ENCODE peak calls at places on chromosomes 12 and 14, in four cellular contexts. R, X, Y and U are unnamed samples.

GRCh38 chr12:80472912-80473500 is 29.0 kb downstream of the PTPRQ start:
- DNase-seq in R (peak; percentile 69), X (peak; percentile 61), Y (peak; percentile 62), U (peak; percentile 72)

GRCh38 chr14:68145036-68145435 is 325.5 kb downstream of the RAD51B start:
- DNase-seq in R (no peak), X (no peak), Y (no peak), U (no peak)

GRCh38 chr12:10288989-10289388 is 18.7 kb upstream of the KLRD1 start:
- DNase-seq in R (no peak), X (no peak), Y (no peak), U (no peak)

GRCh38 chr12:126163984-126164383 is 1098.7 kb downstream of the AACS start:
- DNase-seq in R (no peak), X (no peak), Y (no peak), U (no peak)

GRCh38 chr14:103104654-103105511 is 10.4 kb downstream of the EXOC3L4 start:
- DNase-seq in R (peak; percentile 55), X (peak; percentile 77), Y (peak; percentile 62), U (peak; percentile 41)

GRCh38 chr12:27841392-27841882 is 61.4 kb upstream of the MANSC4 start:
- DNase-seq in R (peak; percentile 15), X (no peak), Y (peak; percentile 57), U (peak; percentile 55)

GRCh38 chr12:66623455-66623854 is 55.4 kb downstream of the GRIP1 start:
- DNase-seq in R (peak; percentile 6), X (no peak), Y (peak; percentile 32), U (no peak)

GRCh38 chr14:90300649-90301048 is 31.1 kb downstream of the NRDE2 start:
- DNase-seq in R (peak; percentile 40), X (no peak), Y (no peak), U (no peak)

GRCh38 chr12:790608-791007 is 38.2 kb downstream of the WNK1 start:
- DNase-seq in R (no peak), X (no peak), Y (no peak), U (no peak)

GRCh38 chr14:88189840-88190191 is 133.3 kb downstream of the KCNK10 start:
- DNase-seq in R (no peak), X (no peak), Y (no peak), U (no peak)

GRCh38 chr14:105537580-105538474 is 11.4 kb downstream of the TMEM121 start:
- DNase-seq in R (peak; percentile 38), X (peak; percentile 40), Y (peak; percentile 19), U (no peak)

GRCh38 chr12:51246254-51246853 is 7.7 kb downstream of the DAZAP2 start:
- DNase-seq in R (peak; percentile 21), X (no peak), Y (no peak), U (peak; percentile 53)

GRCh38 chr14:94120667-94121335 is 8.6 kb downstream of the IFI27L2 start:
- DNase-seq in R (peak; percentile 86), X (no peak), Y (peak; percentile 81), U (peak; percentile 79)

GRCh38 chr14:93051600-93052546 is 63.9 kb downstream of the ITPK1 start:
- DNase-seq in R (no peak), X (peak; percentile 40), Y (no peak), U (no peak)

GRCh38 chr12:64650762-64651161 is 40.5 kb downstream of the RASSF3 start:
- DNase-seq in R (no peak), X (no peak), Y (no peak), U (peak; percentile 26)

GRCh38 chr12:46801293-46801692 is 24.5 kb downstream of the SLC38A4 start:
- DNase-seq in R (no peak), X (no peak), Y (no peak), U (no peak)

DNA sequence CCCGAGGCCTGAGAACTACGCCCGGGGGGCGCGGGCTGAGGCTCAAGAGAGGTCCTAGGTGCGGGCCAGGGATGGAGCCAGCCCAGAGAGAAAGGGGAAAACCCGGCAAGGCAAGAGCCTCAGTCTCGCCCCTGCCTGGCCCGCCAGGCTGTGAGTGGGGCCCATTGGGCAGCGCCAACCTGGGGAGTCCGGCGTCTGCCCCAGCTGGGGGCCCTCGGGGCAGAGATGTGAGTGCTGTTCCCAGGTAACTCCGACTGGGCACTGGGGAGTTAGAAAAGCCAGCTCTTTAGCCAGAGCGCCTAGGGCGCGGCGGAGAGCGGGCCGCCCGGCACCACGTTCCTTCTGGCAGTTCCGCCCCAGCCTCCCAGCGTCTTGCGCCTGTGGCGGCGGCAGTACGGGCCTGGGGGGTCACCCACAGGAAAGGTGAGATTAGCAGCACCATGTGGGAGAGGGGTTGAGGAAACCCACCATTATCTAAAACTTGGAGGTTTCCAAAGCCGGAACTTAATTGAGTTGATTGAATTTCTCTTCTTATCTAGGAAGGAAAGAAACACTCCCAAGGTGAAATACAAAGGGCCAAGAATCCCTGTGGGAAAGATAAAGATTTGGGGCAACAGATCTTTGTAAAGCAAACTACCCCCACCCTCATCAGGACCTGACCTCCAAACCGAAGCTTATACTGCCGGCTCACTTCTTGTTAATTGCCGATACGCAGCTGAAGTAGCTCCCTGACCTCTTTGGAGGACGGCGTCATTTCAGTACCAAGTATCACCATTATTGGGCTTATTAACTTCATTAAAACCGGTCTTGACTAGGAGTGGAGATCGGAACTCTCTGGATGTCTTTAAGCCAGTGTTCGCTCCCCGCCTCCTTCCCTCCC is 11.6 kb downstream of the OTX2 start:
- DNase-seq in R (no peak), X (peak; percentile 82), Y (no peak), U (no peak)
- TF ChIP-seq EZH2 in R (no peak), X (peak; percentile 62), Y (no peak), U (peak; percentile 28)

DNA sequence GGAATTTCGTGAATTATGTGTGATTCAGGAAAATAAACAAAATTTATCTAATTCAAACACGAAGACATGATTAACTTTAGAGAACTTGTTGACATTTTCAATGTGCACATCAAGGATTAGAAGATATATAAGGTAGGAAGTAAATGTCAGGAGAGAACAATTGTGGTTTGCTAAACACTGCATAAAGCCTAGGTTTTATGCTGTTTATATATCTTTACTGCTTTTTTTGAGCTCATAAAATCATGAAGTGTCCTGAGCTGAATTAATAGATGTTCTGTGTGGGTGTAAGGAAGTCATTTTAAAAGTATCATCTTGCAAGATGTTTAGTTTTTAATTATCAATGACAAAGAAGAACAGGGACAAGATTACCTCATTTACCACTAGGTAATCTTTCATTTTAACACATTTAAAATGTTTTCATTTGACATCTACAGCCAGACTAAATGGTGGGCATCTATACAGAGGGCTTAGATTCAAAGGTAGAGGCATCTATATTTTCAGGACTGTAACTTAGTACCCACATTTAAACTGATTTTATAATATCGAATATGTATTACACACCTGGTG is 382.8 kb downstream of the ADAMTS20 start:
- DNase-seq in R (no peak), X (no peak), Y (no peak), U (peak; percentile 32)
- H2AFZ ChIP-seq in R (peak overlapping the region; percentile 41), X (no peak overlapping the region), Y (no peak overlapping the region), U (no peak overlapping the region)

GRCh38 chr14:75150150-75150549 is 23.3 kb upstream of the NEK9 start:
- DNase-seq in R (peak; percentile 30), X (no peak), Y (no peak), U (no peak)

GRCh38 chr14:75144944-75145343 is 18.1 kb upstream of the NEK9 start:
- DNase-seq in R (no peak), X (no peak), Y (no peak), U (no peak)

GRCh38 chr14:75143761-75144527 is 17.1 kb upstream of the NEK9 start:
- DNase-seq in R (no peak), X (no peak), Y (no peak), U (no peak)

GRCh38 chr14:75142494-75142893 is 15.6 kb upstream of the NEK9 start:
- DNase-seq in R (no peak), X (no peak), Y (no peak), U (no peak)

GRCh38 chr14:75147423-75148071 is 20.7 kb upstream of the NEK9 start:
- DNase-seq in R (peak; percentile 84), X (peak; percentile 72), Y (peak; percentile 95), U (peak; percentile 91)
- H3K79me2 ChIP-seq in R (peaks cover 98% of the 10 kb centered on the region), X (peaks cover 62% of the 10 kb centered on the region), Y (peaks cover 77% of the 10 kb centered on the region), U (peaks cover 72% of the 10 kb centered on the region)

GRCh38 chr12:130688027-130688778 is 27.9 kb downstream of the RIMBP2 start:
- DNase-seq in R (no peak), X (no peak), Y (no peak), U (no peak)

GRCh38 chr12:130685850-130686249 is 30.2 kb downstream of the RIMBP2 start:
- DNase-seq in R (no peak), X (no peak), Y (no peak), U (no peak)

GRCh38 chr12:130685250-130685649 is 30.8 kb downstream of the RIMBP2 start:
- DNase-seq in R (no peak), X (no peak), Y (no peak), U (no peak)

GRCh38 chr12:130687190-130687589 is 28.9 kb downstream of the RIMBP2 start:
- DNase-seq in R (no peak), X (no peak), Y (no peak), U (no peak)

DNA sequence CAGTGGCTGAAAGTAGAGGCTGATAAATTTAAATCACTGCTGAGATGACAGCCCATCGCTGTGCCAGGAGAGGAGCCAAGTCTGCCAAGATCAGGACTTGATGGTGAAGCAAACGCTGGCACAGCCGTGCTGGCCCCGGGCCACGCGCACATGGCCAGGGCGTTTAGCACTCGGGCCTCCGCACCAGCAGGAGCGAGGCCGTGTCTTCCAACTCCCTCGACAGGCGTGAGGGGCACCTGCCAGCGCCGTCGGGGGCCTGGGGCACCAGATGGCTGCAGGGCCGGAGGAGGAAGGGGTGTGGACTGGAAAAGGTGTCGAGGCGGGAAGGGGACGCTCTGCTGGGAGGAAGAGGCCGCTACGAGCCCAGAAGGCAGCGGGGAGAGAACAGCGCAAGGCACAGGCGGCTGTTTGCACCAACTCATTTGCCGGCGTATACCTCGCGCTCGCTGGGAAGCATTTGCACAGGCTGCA is 29.6 kb downstream of the RIMBP2 start:
- DNase-seq in R (no peak), X (peak; percentile 13), Y (no peak), U (no peak)
- TF ChIP-seq EZH2 in R (no peak), X (no peak), Y (no peak), U (no peak)

DNA sequence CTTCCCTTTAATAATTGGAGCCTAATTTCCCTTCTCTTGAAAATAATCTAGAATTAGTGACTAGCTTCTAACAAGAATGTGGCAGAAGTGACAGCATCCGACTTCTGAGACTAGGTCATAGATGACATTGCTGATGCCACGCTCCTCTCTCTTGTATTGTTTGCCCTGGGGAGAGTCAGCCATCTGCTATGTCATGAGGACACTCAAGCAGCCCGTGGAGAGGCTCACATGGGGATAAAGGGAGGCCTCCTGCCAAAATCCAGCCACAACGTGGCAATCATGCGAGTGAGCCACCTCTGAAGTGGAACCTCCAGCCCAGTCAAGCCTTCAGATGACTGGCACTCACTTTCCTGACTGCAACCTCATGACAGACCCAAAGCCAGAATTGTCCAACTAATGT is 54.2 kb upstream of the LRRK2 start:
- DNase-seq in R (no peak), X (no peak), Y (no peak), U (no peak)
- H2AFZ ChIP-seq in R (no peak overlapping the region), X (no peak overlapping the region), Y (peak overlapping the region; percentile 37), U (no peak overlapping the region)

GRCh38 chr12:122976648-122976975 is 1.6 kb downstream of the OGFOD2 start:
- DNase-seq in R (no peak), X (no peak), Y (no peak), U (no peak)
- H3K79me2 ChIP-seq in R (peaks cover 60% of the 10 kb centered on the region), X (peaks cover 35% of the 10 kb centered on the region), Y (peaks cover 45% of the 10 kb centered on the region), U (peaks cover 65% of the 10 kb centered on the region)